ENCODE peak calls at places on chromosome 21, in four cellular contexts. One of them, this sample, is unnamed.

GRCh38 chr21:37139902-37140301 is 66.8 kb downstream of the TTC3 start:
- DNase-seq in endothelial cell of umbilical vein: no peak
- DNase-seq in HCT116: no peak
- DNase-seq in prostate gland: no peak
- DNase-seq in this sample: no peak

GRCh38 chr21:36839123-36839522 is 127.3 kb downstream of the HLCS start:
- DNase-seq in endothelial cell of umbilical vein: no peak
- DNase-seq in HCT116: no peak
- DNase-seq in prostate gland: no peak
- DNase-seq in this sample: no peak

GRCh38 chr21:38095220-38095619 is 161.6 kb upstream of the KCNJ15 start:
- DNase-seq in endothelial cell of umbilical vein: no peak
- DNase-seq in HCT116: no peak
- DNase-seq in prostate gland: no peak
- DNase-seq in this sample: no peak

GRCh38 chr21:45506241-45506817 is 35.9 kb downstream of the SLC19A1 start:
- DNase-seq in endothelial cell of umbilical vein: no peak
- DNase-seq in HCT116: no peak
- DNase-seq in prostate gland: no peak
- DNase-seq in this sample: no peak

GRCh38 chr21:45118099-45118498 is 43.7 kb downstream of the ADARB1 start:
- DNase-seq in endothelial cell of umbilical vein: no peak
- DNase-seq in HCT116: no peak
- DNase-seq in prostate gland: no peak
- DNase-seq in this sample: no peak

GRCh38 chr21:29230541-29231275 is 68.0 kb upstream of the BACH1 start:
- DNase-seq in endothelial cell of umbilical vein: no peak
- DNase-seq in HCT116: no peak
- DNase-seq in prostate gland: no peak
- DNase-seq in this sample: no peak

GRCh38 chr21:45511661-45512431 is 30.4 kb downstream of the SLC19A1 start:
- DNase-seq in endothelial cell of umbilical vein: no peak
- DNase-seq in HCT116: no peak
- DNase-seq in prostate gland: no peak
- DNase-seq in this sample: no peak

GRCh38 chr21:38470762-38471161 is 27.5 kb downstream of the ERG start:
- DNase-seq in endothelial cell of umbilical vein: peak
- DNase-seq in HCT116: no peak
- DNase-seq in prostate gland: no peak
- DNase-seq in this sample: no peak

GRCh38 chr21:37006521-37007291 is at the start of gene RIPPLY3:
- DNase-seq in endothelial cell of umbilical vein: no peak
- DNase-seq in HCT116: no peak
- DNase-seq in prostate gland: no peak
- DNase-seq in this sample: no peak

GRCh38 chr21:32334980-32335471 is 36.4 kb downstream of the MRAP start:
- DNase-seq in endothelial cell of umbilical vein: no peak
- DNase-seq in HCT116: no peak
- DNase-seq in prostate gland: no peak
- DNase-seq in this sample: no peak

GRCh38 chr21:33668180-33668579 is 25.9 kb downstream of the ITSN1 start:
- DNase-seq in endothelial cell of umbilical vein: no peak
- DNase-seq in HCT116: no peak
- DNase-seq in prostate gland: no peak
- DNase-seq in this sample: no peak

GRCh38 chr21:30251781-30252180 is 31.0 kb downstream of the KRTAP24-1 start:
- DNase-seq in endothelial cell of umbilical vein: no peak
- DNase-seq in HCT116: no peak
- DNase-seq in prostate gland: no peak
- DNase-seq in this sample: no peak

GRCh38 chr21:38948377-38948776 is 142.6 kb downstream of the ETS2 start:
- DNase-seq in endothelial cell of umbilical vein: no peak
- DNase-seq in HCT116: no peak
- DNase-seq in prostate gland: no peak
- DNase-seq in this sample: no peak

GRCh38 chr21:36347962-36348328 is 27.9 kb downstream of the MORC3 start:
- DNase-seq in endothelial cell of umbilical vein: no peak
- DNase-seq in HCT116: no peak
- DNase-seq in prostate gland: no peak
- DNase-seq in this sample: no peak

GRCh38 chr21:36454079-36454478 is 25.8 kb downstream of the CLDN14 start:
- DNase-seq in endothelial cell of umbilical vein: peak
- DNase-seq in HCT116: no peak
- DNase-seq in prostate gland: no peak
- DNase-seq in this sample: no peak

GRCh38 chr21:34052171-34052570 is 21.2 kb upstream of the MRPS6 start:
- DNase-seq in endothelial cell of umbilical vein: no peak
- DNase-seq in HCT116: no peak
- DNase-seq in prostate gland: no peak
- DNase-seq in this sample: no peak

GRCh38 chr21:26843912-26844257 is 1.3 kb downstream of the ADAMTS1 start:
- DNase-seq in endothelial cell of umbilical vein: no peak
- DNase-seq in HCT116: no peak
- DNase-seq in prostate gland: no peak
- DNase-seq in this sample: no peak

GRCh38 chr21:28521932-28522826 is 470.5 kb downstream of the LTN1 start:
- DNase-seq in endothelial cell of umbilical vein: peak
- DNase-seq in HCT116: no peak
- DNase-seq in prostate gland: no peak
- DNase-seq in this sample: no peak

GRCh38 chr21:29365636-29366305 is 67.0 kb downstream of the BACH1 start:
- DNase-seq in endothelial cell of umbilical vein: no peak
- DNase-seq in HCT116: no peak
- DNase-seq in prostate gland: no peak
- DNase-seq in this sample: no peak

GRCh38 chr21:34006603-34007168 is 66.7 kb upstream of the MRPS6 start:
- DNase-seq in endothelial cell of umbilical vein: no peak
- DNase-seq in HCT116: no peak
- DNase-seq in prostate gland: no peak
- DNase-seq in this sample: no peak

GRCh38 chr21:29157084-29157483 is 26.6 kb downstream of the MAP3K7CL start:
- DNase-seq in endothelial cell of umbilical vein: no peak
- DNase-seq in HCT116: no peak
- DNase-seq in prostate gland: no peak
- DNase-seq in this sample: no peak

GRCh38 chr21:36773111-36773510 is 74.2 kb downstream of the SIM2 start:
- DNase-seq in endothelial cell of umbilical vein: peak
- DNase-seq in HCT116: no peak
- DNase-seq in prostate gland: peak
- DNase-seq in this sample: no peak

GRCh38 chr21:25735221-25735894 is 586 bp downstream of the GABPA start:
- DNase-seq in endothelial cell of umbilical vein: peak
- DNase-seq in HCT116: peak
- DNase-seq in prostate gland: peak
- DNase-seq in this sample: peak
- TF ChIP-seq POLR2AphosphoS5 in endothelial cell of umbilical vein: peak
- TF ChIP-seq POLR2AphosphoS5 in HCT116: peak
- TF ChIP-seq POLR2AphosphoS5 in prostate gland: no peak
- TF ChIP-seq POLR2AphosphoS5 in this sample: peak

GRCh38 chr21:20902998-20903397 is 95.2 kb upstream of the NCAM2 start:
- DNase-seq in endothelial cell of umbilical vein: no peak
- DNase-seq in HCT116: no peak
- DNase-seq in prostate gland: no peak
- DNase-seq in this sample: no peak
- TF ChIP-seq POLR2AphosphoS5 in endothelial cell of umbilical vein: no peak
- TF ChIP-seq POLR2AphosphoS5 in HCT116: no peak
- TF ChIP-seq POLR2AphosphoS5 in prostate gland: no peak
- TF ChIP-seq POLR2AphosphoS5 in this sample: no peak

DNA sequence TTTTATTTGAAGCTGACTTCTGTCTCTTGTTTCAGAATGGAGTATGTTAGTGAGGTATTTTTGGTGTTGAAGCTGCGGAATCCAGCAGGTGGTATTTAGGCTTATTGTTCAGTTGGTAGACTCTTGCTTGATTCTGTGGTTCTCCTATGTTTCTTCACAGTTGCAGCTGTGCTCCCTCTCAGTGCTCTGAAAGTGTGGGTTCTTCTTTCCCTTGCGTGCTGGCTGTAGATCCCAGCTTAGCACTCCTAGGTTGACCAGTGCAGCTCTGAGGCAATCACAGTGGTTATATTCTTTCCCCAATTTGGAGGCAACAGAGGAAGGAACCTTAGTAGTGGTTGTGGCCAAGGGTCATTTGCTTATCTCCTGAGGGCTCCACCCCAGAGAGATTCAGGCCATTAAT is 269.1 kb upstream of the NRIP1 start:
- DNase-seq in endothelial cell of umbilical vein: no peak
- DNase-seq in HCT116: no peak
- DNase-seq in prostate gland: no peak
- DNase-seq in this sample: no peak
- TF ChIP-seq POLR2AphosphoS5 in endothelial cell of umbilical vein: no peak
- TF ChIP-seq POLR2AphosphoS5 in HCT116: no peak
- TF ChIP-seq POLR2AphosphoS5 in prostate gland: no peak
- TF ChIP-seq POLR2AphosphoS5 in this sample: no peak

GRCh38 chr21:43734830-43735229 is 15.9 kb downstream of the PDXK start:
- DNase-seq in endothelial cell of umbilical vein: no peak
- DNase-seq in HCT116: no peak
- DNase-seq in prostate gland: peak
- DNase-seq in this sample: no peak
- TF ChIP-seq POLR2AphosphoS5 in endothelial cell of umbilical vein: no peak
- TF ChIP-seq POLR2AphosphoS5 in HCT116: no peak
- TF ChIP-seq POLR2AphosphoS5 in prostate gland: peak
- TF ChIP-seq POLR2AphosphoS5 in this sample: no peak

GRCh38 chr21:42988234-42988965 is 14.0 kb downstream of the PKNOX1 start:
- DNase-seq in endothelial cell of umbilical vein: no peak
- DNase-seq in HCT116: no peak
- DNase-seq in prostate gland: no peak
- DNase-seq in this sample: no peak

GRCh38 chr21:42997053-42997452 is 22.7 kb downstream of the PKNOX1 start:
- DNase-seq in endothelial cell of umbilical vein: no peak
- DNase-seq in HCT116: no peak
- DNase-seq in prostate gland: no peak
- DNase-seq in this sample: no peak

GRCh38 chr21:42992943-42993712 is 18.8 kb downstream of the PKNOX1 start:
- DNase-seq in endothelial cell of umbilical vein: no peak
- DNase-seq in HCT116: no peak
- DNase-seq in prostate gland: no peak
- DNase-seq in this sample: no peak

GRCh38 chr21:42990251-42990650 is 15.9 kb downstream of the PKNOX1 start:
- DNase-seq in endothelial cell of umbilical vein: no peak
- DNase-seq in HCT116: no peak
- DNase-seq in prostate gland: no peak
- DNase-seq in this sample: no peak

DNA sequence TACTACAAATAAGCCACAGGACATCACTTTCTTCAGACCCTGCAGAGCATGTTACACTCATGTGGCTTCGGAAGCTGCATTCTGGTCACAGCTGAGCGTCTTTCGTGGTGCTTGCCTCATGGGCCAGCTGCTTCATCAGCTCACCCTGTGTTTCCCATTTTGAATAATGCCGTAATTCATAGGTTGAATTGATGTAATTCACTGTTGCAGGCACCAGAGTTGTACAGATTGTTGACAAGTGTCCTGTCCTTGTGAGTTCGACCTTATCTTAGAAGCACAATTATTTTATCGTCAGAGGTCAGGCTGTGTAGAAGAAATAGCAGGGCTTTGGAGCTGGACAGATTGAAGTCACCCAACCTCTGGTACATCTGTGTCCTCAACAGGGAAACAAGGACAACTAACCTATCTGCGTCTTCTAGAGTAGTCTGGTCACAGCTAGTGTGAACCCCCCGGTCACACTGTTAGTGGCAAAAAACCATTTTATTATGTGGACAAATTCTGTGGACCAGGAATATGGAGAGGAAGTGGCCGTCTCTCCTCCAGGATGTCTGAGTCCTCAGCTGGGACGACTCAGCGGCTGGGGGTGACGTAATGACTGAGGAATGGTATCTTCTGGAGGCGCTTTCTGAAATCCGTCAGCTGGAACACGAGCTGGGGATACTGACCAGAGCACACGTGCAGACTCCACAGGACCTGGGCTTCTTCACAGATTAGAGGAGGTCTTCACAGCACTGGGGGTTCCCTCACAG is 17.8 kb downstream of the PKNOX1 start:
- DNase-seq in endothelial cell of umbilical vein: peak
- DNase-seq in HCT116: no peak
- DNase-seq in prostate gland: no peak
- DNase-seq in this sample: no peak
- TF ChIP-seq POLR2AphosphoS5 in endothelial cell of umbilical vein: peak
- TF ChIP-seq POLR2AphosphoS5 in HCT116: no peak
- TF ChIP-seq POLR2AphosphoS5 in prostate gland: peak
- TF ChIP-seq POLR2AphosphoS5 in this sample: no peak

DNA sequence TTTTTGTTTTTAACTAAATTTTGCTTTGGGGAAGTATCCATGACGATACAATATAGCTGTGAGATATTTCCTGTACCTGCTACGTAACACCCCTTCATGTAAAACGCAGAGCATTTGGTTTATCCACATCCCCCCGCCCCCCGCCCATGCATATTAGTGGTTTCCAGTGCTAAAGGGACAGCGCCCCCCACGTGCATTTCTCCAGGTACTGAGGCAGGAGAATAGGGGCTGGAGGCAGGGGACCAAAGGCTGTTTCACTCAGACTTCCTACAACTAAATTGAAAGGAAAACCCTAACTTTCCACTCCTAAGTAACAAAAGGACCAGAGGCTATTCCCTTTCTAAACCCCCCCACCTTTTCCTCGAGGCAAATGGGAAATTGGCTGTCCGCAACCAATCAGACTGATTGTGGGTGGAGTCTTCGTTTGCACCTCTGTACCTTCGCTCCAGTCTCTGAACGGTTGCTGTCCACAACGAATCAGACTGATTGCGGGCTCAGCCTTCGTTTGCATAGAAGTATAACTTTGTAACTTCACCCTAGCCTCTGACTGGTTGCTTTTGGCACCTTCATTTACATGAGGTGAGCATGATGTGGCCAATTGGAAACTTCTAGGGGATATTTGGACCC is 12.2 kb upstream of the RIPK4 start:
- DNase-seq in endothelial cell of umbilical vein: no peak
- DNase-seq in HCT116: no peak
- DNase-seq in prostate gland: no peak
- DNase-seq in this sample: no peak
- TF ChIP-seq POLR2AphosphoS5 in endothelial cell of umbilical vein: no peak
- TF ChIP-seq POLR2AphosphoS5 in HCT116: no peak
- TF ChIP-seq POLR2AphosphoS5 in prostate gland: no peak
- TF ChIP-seq POLR2AphosphoS5 in this sample: no peak

GRCh38 chr21:40765771-40766170 is 81.2 kb downstream of the DSCAM start:
- DNase-seq in endothelial cell of umbilical vein: no peak
- DNase-seq in HCT116: no peak
- DNase-seq in prostate gland: no peak
- DNase-seq in this sample: no peak
- TF ChIP-seq POLR2AphosphoS5 in endothelial cell of umbilical vein: no peak
- TF ChIP-seq POLR2AphosphoS5 in HCT116: no peak
- TF ChIP-seq POLR2AphosphoS5 in prostate gland: no peak
- TF ChIP-seq POLR2AphosphoS5 in this sample: no peak

GRCh38 chr21:46655230-46655629 is 19.8 kb downstream of the PRMT2 start:
- DNase-seq in endothelial cell of umbilical vein: no peak
- DNase-seq in HCT116: no peak
- DNase-seq in prostate gland: no peak
- DNase-seq in this sample: no peak

GRCh38 chr21:46650476-46651098 is 15.1 kb downstream of the PRMT2 start:
- DNase-seq in endothelial cell of umbilical vein: no peak
- DNase-seq in HCT116: no peak
- DNase-seq in prostate gland: no peak
- DNase-seq in this sample: peak

GRCh38 chr21:46648539-46648938 is 13.1 kb downstream of the PRMT2 start:
- DNase-seq in endothelial cell of umbilical vein: no peak
- DNase-seq in HCT116: no peak
- DNase-seq in prostate gland: no peak
- DNase-seq in this sample: no peak

GRCh38 chr21:46649356-46649755 is 13.9 kb downstream of the PRMT2 start:
- DNase-seq in endothelial cell of umbilical vein: no peak
- DNase-seq in HCT116: no peak
- DNase-seq in prostate gland: no peak
- DNase-seq in this sample: no peak

GRCh38 chr21:46651121-46651520 is 15.6 kb downstream of the PRMT2 start:
- DNase-seq in endothelial cell of umbilical vein: no peak
- DNase-seq in HCT116: no peak
- DNase-seq in prostate gland: no peak
- DNase-seq in this sample: no peak
- TF ChIP-seq POLR2AphosphoS5 in endothelial cell of umbilical vein: no peak
- TF ChIP-seq POLR2AphosphoS5 in HCT116: no peak
- TF ChIP-seq POLR2AphosphoS5 in prostate gland: no peak
- TF ChIP-seq POLR2AphosphoS5 in this sample: no peak

This sample was measured in vagina.